ENCODE peak calls at places on chromosomes 4 and X, in six cellular contexts. One of them, this sample, is unnamed.

GRCh38 chr4:78953231-78953630 is 14.0 kb upstream of the PAQR3 start:
- DNase-seq in coronary artery: no peak
- DNase-seq in brain microvascular endothelial cell: no peak
- DNase-seq in colonic mucosa: no peak
- DNase-seq in GM20000: no peak
- DNase-seq in GM23338: no peak
- DNase-seq in this sample: no peak

GRCh38 chr4:104749062-104749461 is 254.4 kb upstream of the CXXC4 start:
- DNase-seq in coronary artery: no peak
- DNase-seq in brain microvascular endothelial cell: no peak
- DNase-seq in colonic mucosa: no peak
- DNase-seq in GM20000: no peak
- DNase-seq in GM23338: no peak
- DNase-seq in this sample: no peak

GRCh38 chr4:136985683-136986082 is 546.6 kb downstream of the PCDH18 start:
- DNase-seq in coronary artery: no peak
- DNase-seq in brain microvascular endothelial cell: no peak
- DNase-seq in colonic mucosa: no peak
- DNase-seq in GM20000: no peak
- DNase-seq in GM23338: no peak
- DNase-seq in this sample: no peak

GRCh38 chr4:154854362-154854761 is 73.3 kb downstream of the RBM46 start:
- DNase-seq in coronary artery: no peak
- DNase-seq in brain microvascular endothelial cell: no peak
- DNase-seq in colonic mucosa: no peak
- DNase-seq in GM20000: no peak
- DNase-seq in GM23338: peak
- DNase-seq in this sample: no peak

GRCh38 chr4:137531951-137532868 is at the start of gene PCDH18:
- DNase-seq in coronary artery: peak
- DNase-seq in brain microvascular endothelial cell: peak
- DNase-seq in colonic mucosa: peak
- DNase-seq in GM20000: peak
- DNase-seq in GM23338: peak
- DNase-seq in this sample: no peak

GRCh38 chr4:41406051-41406516 is 131.9 kb upstream of the LIMCH1 start:
- DNase-seq in coronary artery: no peak
- DNase-seq in brain microvascular endothelial cell: no peak
- DNase-seq in colonic mucosa: no peak
- DNase-seq in GM20000: no peak
- DNase-seq in GM23338: no peak
- DNase-seq in this sample: no peak

GRCh38 chr4:147362868-147363440 is 117.9 kb upstream of the EDNRA start:
- DNase-seq in coronary artery: no peak
- DNase-seq in brain microvascular endothelial cell: peak
- DNase-seq in colonic mucosa: peak
- DNase-seq in GM20000: no peak
- DNase-seq in GM23338: no peak
- DNase-seq in this sample: no peak

GRCh38 chr4:42359686-42360085 is 37.6 kb upstream of the SHISA3 start:
- DNase-seq in coronary artery: no peak
- DNase-seq in brain microvascular endothelial cell: no peak
- DNase-seq in colonic mucosa: no peak
- DNase-seq in GM20000: no peak
- DNase-seq in GM23338: no peak
- DNase-seq in this sample: no peak

GRCh38 chr4:155675709-155676429 is 9.2 kb downstream of the GUCY1A1 start:
- DNase-seq in coronary artery: no peak
- DNase-seq in brain microvascular endothelial cell: no peak
- DNase-seq in colonic mucosa: no peak
- DNase-seq in GM20000: peak
- DNase-seq in GM23338: no peak
- DNase-seq in this sample: no peak

GRCh38 chr4:100190643-100191600 is 654 bp upstream of the DDIT4L start:
- DNase-seq in coronary artery: peak
- DNase-seq in brain microvascular endothelial cell: no peak
- DNase-seq in colonic mucosa: no peak
- DNase-seq in GM20000: no peak
- DNase-seq in GM23338: peak
- DNase-seq in this sample: no peak

GRCh38 chr4:17941731-17942130 is 79.8 kb downstream of the LCORL start:
- DNase-seq in coronary artery: no peak
- DNase-seq in brain microvascular endothelial cell: no peak
- DNase-seq in colonic mucosa: no peak
- DNase-seq in GM20000: no peak
- DNase-seq in GM23338: no peak
- DNase-seq in this sample: no peak

GRCh38 chr4:173218411-173219125 is 50.0 kb downstream of the GALNT7 start:
- DNase-seq in coronary artery: no peak
- DNase-seq in brain microvascular endothelial cell: peak
- DNase-seq in colonic mucosa: no peak
- DNase-seq in GM20000: no peak
- DNase-seq in GM23338: no peak
- DNase-seq in this sample: no peak

GRCh38 chr4:77308843-77309242 is 151.8 kb downstream of the CCNG2 start:
- DNase-seq in coronary artery: no peak
- DNase-seq in brain microvascular endothelial cell: peak
- DNase-seq in colonic mucosa: no peak
- DNase-seq in GM20000: peak
- DNase-seq in GM23338: peak
- DNase-seq in this sample: peak

GRCh38 chr4:612749-613125 is 12.6 kb upstream of the PDE6B start:
- DNase-seq in coronary artery: no peak
- DNase-seq in brain microvascular endothelial cell: no peak
- DNase-seq in colonic mucosa: no peak
- DNase-seq in GM20000: no peak
- DNase-seq in GM23338: no peak
- DNase-seq in this sample: no peak

GRCh38 chr4:71400788-71401187 is 62.0 kb downstream of the SLC4A4 start:
- DNase-seq in coronary artery: no peak
- DNase-seq in brain microvascular endothelial cell: no peak
- DNase-seq in colonic mucosa: no peak
- DNase-seq in GM20000: no peak
- DNase-seq in GM23338: no peak
- DNase-seq in this sample: no peak

GRCh38 chr4:39062094-39062493 is at the start of gene KLHL5:
- DNase-seq in coronary artery: no peak
- DNase-seq in brain microvascular endothelial cell: no peak
- DNase-seq in colonic mucosa: no peak
- DNase-seq in GM20000: peak
- DNase-seq in GM23338: peak
- DNase-seq in this sample: no peak

GRCh38 chr4:121072836-121073362 is 564 bp upstream of the NDNF start:
- DNase-seq in coronary artery: no peak
- DNase-seq in brain microvascular endothelial cell: no peak
- DNase-seq in colonic mucosa: peak
- DNase-seq in GM20000: peak
- DNase-seq in GM23338: peak
- DNase-seq in this sample: no peak

GRCh38 chrX:23478056-23478455 is 143.4 kb downstream of the PTCHD1 start:
- DNase-seq in coronary artery: no peak
- DNase-seq in brain microvascular endothelial cell: peak
- DNase-seq in colonic mucosa: no peak
- DNase-seq in GM20000: no peak
- DNase-seq in GM23338: no peak
- DNase-seq in this sample: no peak

GRCh38 chr4:168440442-168441264 is 39.6 kb downstream of the DDX60L start:
- DNase-seq in coronary artery: no peak
- DNase-seq in brain microvascular endothelial cell: peak
- DNase-seq in colonic mucosa: no peak
- DNase-seq in GM20000: peak
- DNase-seq in GM23338: no peak
- DNase-seq in this sample: peak

GRCh38 chr4:151887151-151887815 is 126.5 kb upstream of the GATB start:
- DNase-seq in coronary artery: no peak
- DNase-seq in brain microvascular endothelial cell: peak
- DNase-seq in colonic mucosa: no peak
- DNase-seq in GM20000: peak
- DNase-seq in GM23338: no peak
- DNase-seq in this sample: peak

GRCh38 chrX:84932814-84933213 is 70.9 kb upstream of the APOOL start:
- DNase-seq in coronary artery: no peak
- DNase-seq in brain microvascular endothelial cell: no peak
- DNase-seq in colonic mucosa: no peak
- DNase-seq in GM20000: no peak
- DNase-seq in GM23338: no peak
- DNase-seq in this sample: no peak
- TF ChIP-seq CTCF in coronary artery: no peak
- TF ChIP-seq CTCF in brain microvascular endothelial cell: no peak
- TF ChIP-seq CTCF in colonic mucosa: no peak
- TF ChIP-seq CTCF in GM20000: no peak
- TF ChIP-seq CTCF in GM23338: no peak
- TF ChIP-seq CTCF in this sample: no peak

DNA sequence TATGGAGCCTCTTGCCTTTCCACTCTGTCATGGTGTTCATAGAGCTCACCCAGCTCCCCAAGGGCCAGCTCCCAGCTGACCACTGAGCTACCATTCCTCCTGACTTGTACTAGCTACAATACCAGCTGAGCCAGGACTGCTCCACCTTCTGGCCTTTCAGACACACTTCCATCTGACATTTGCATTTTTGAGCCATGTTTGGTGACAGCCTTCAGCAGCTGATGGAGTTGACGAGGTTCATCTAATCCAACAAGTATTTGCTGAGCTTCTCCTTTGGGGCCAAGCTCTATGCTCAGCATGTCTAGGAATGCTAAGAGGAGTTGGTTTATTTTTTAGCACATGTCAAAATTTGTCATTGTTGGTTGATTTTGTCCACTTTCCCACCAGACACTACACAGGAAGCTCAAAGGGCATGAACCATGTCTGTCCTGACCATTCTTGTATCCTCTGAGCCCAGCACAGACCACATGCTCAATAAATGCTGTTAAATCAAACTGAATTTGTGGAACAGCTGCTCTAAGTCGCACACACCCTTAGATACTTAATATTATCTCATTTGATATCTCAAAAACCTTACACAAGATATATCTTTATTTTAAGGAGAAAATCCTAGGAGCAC is 142.6 kb upstream of the PPARGC1A start:
- DNase-seq in coronary artery: no peak
- DNase-seq in brain microvascular endothelial cell: no peak
- DNase-seq in colonic mucosa: no peak
- DNase-seq in GM20000: peak
- DNase-seq in GM23338: peak
- DNase-seq in this sample: peak
- TF ChIP-seq CTCF in coronary artery: no peak
- TF ChIP-seq CTCF in brain microvascular endothelial cell: peak
- TF ChIP-seq CTCF in colonic mucosa: no peak
- TF ChIP-seq CTCF in GM20000: peak
- TF ChIP-seq CTCF in GM23338: peak
- TF ChIP-seq CTCF in this sample: no peak

GRCh38 chr4:30717208-30718020 is 2.8 kb upstream of the PCDH7 start:
- DNase-seq in coronary artery: no peak
- DNase-seq in brain microvascular endothelial cell: peak
- DNase-seq in colonic mucosa: peak
- DNase-seq in GM20000: peak
- DNase-seq in GM23338: peak
- DNase-seq in this sample: peak
- TF ChIP-seq CTCF in coronary artery: no peak
- TF ChIP-seq CTCF in brain microvascular endothelial cell: peak
- TF ChIP-seq CTCF in colonic mucosa: no peak
- TF ChIP-seq CTCF in GM20000: no peak
- TF ChIP-seq CTCF in GM23338: no peak
- TF ChIP-seq CTCF in this sample: no peak

GRCh38 chr4:55949480-55949802 is 696 bp downstream of the CEP135 start:
- DNase-seq in coronary artery: no peak
- DNase-seq in brain microvascular endothelial cell: peak
- DNase-seq in colonic mucosa: no peak
- DNase-seq in GM20000: no peak
- DNase-seq in GM23338: no peak
- DNase-seq in this sample: no peak

GRCh38 chr4:55947912-55948725 is 626 bp upstream of the CEP135 start:
- DNase-seq in coronary artery: no peak
- DNase-seq in brain microvascular endothelial cell: peak
- DNase-seq in colonic mucosa: peak
- DNase-seq in GM20000: peak
- DNase-seq in GM23338: no peak
- DNase-seq in this sample: peak

GRCh38 chr4:55947254-55947882 is 1.4 kb upstream of the CEP135 start:
- DNase-seq in coronary artery: no peak
- DNase-seq in brain microvascular endothelial cell: peak
- DNase-seq in colonic mucosa: no peak
- DNase-seq in GM20000: peak
- DNase-seq in GM23338: no peak
- DNase-seq in this sample: peak

GRCh38 chr4:55951191-55951922 is 2.6 kb downstream of the CEP135 start:
- DNase-seq in coronary artery: no peak
- DNase-seq in brain microvascular endothelial cell: no peak
- DNase-seq in colonic mucosa: no peak
- DNase-seq in GM20000: no peak
- DNase-seq in GM23338: no peak
- DNase-seq in this sample: no peak

GRCh38 chr4:55948726-55949479 is at the start of gene CEP135:
- DNase-seq in coronary artery: peak
- DNase-seq in brain microvascular endothelial cell: peak
- DNase-seq in colonic mucosa: peak
- DNase-seq in GM20000: peak
- DNase-seq in GM23338: peak
- DNase-seq in this sample: peak
- TF ChIP-seq CTCF in coronary artery: peak
- TF ChIP-seq CTCF in brain microvascular endothelial cell: peak
- TF ChIP-seq CTCF in colonic mucosa: peak
- TF ChIP-seq CTCF in GM20000: peak
- TF ChIP-seq CTCF in GM23338: peak
- TF ChIP-seq CTCF in this sample: peak

GRCh38 chr4:125741825-125742452 is 427.2 kb downstream of the FAT4 start:
- DNase-seq in coronary artery: no peak
- DNase-seq in brain microvascular endothelial cell: no peak
- DNase-seq in colonic mucosa: no peak
- DNase-seq in GM20000: peak
- DNase-seq in GM23338: peak
- DNase-seq in this sample: peak
- TF ChIP-seq CTCF in coronary artery: peak
- TF ChIP-seq CTCF in brain microvascular endothelial cell: peak
- TF ChIP-seq CTCF in colonic mucosa: peak
- TF ChIP-seq CTCF in GM20000: no peak
- TF ChIP-seq CTCF in GM23338: peak
- TF ChIP-seq CTCF in this sample: peak

DNA sequence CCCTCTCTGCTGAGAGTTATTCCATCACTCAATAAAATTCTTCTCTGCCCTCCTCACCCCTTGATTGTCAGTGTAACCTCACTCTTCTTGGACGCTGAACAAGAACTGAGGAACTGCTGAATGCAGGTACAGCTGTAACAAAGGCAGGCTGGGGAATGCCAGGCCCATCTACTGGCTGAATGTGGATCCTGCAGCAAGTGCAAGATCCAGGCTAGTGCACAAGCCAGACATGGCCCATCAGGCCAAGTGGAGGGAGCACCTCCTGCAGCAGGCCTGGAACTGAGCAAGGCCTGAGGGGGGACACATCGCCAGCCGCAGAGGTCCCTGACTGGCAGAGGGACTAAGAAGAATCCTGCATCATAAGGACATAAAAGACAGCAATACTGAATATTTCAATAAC is 411.8 kb upstream of the PCDH10 start:
- DNase-seq in coronary artery: no peak
- DNase-seq in brain microvascular endothelial cell: no peak
- DNase-seq in colonic mucosa: no peak
- DNase-seq in GM20000: no peak
- DNase-seq in GM23338: peak
- DNase-seq in this sample: no peak
- TF ChIP-seq CTCF in coronary artery: no peak
- TF ChIP-seq CTCF in brain microvascular endothelial cell: no peak
- TF ChIP-seq CTCF in colonic mucosa: no peak
- TF ChIP-seq CTCF in GM20000: no peak
- TF ChIP-seq CTCF in GM23338: no peak
- TF ChIP-seq CTCF in this sample: no peak